ENCODE peak calls at places on chromosomes 12 and 14, in nine cellular contexts. One of them, this sample, is unnamed.

GRCh38 chr14:20512139-20512905 is 7.0 kb downstream of the RNASE10 start:
- DNase-seq in NCI-H524: no peak
- DNase-seq in AML-193: no peak
- DNase-seq in NCI-H1694 treated with DMSO at 0.1 percent for 48 hours: no peak
- DNase-seq in activated CD8-positive, alpha-beta memory T cell treated with anti-CD3 and anti-CD28 coated beads for 1 hour: no peak
- DNase-seq in Ammon's horn: no peak
- DNase-seq in GM20000: no peak
- DNase-seq in astrocyte of the spinal cord: no peak
- DNase-seq in Daoy: no peak
- DNase-seq in this sample: no peak

GRCh38 chr12:50006754-50007442 is 18.4 kb downstream of the RACGAP1 start:
- DNase-seq in GM20000: no peak
- DNase-seq in Ammon's horn: no peak
- DNase-seq in NCI-H524: peak; percentile 96
- DNase-seq in Daoy: no peak
- DNase-seq in activated CD8-positive, alpha-beta memory T cell treated with anti-CD3 and anti-CD28 coated beads for 1 hour: no peak
- DNase-seq in astrocyte of the spinal cord: no peak
- DNase-seq in AML-193: no peak
- DNase-seq in NCI-H1694 treated with DMSO at 0.1 percent for 48 hours: peak; percentile 69
- DNase-seq in this sample: no peak

GRCh38 chr14:105470812-105471771 is 3.5 kb upstream of the CRIP2 start:
- DNase-seq in activated CD8-positive, alpha-beta memory T cell treated with anti-CD3 and anti-CD28 coated beads for 1 hour: no peak
- DNase-seq in GM20000: no peak
- DNase-seq in Ammon's horn: no peak
- DNase-seq in AML-193: no peak
- DNase-seq in NCI-H1694 treated with DMSO at 0.1 percent for 48 hours: peak; percentile 61
- DNase-seq in Daoy: no peak
- DNase-seq in astrocyte of the spinal cord: peak; percentile 25
- DNase-seq in NCI-H524: no peak
- DNase-seq in this sample: no peak

GRCh38 chr12:7144414-7145120 is 14.4 kb downstream of the CLSTN3 start:
- DNase-seq in Daoy: no peak
- DNase-seq in activated CD8-positive, alpha-beta memory T cell treated with anti-CD3 and anti-CD28 coated beads for 1 hour: no peak
- DNase-seq in AML-193: peak; percentile 38
- DNase-seq in astrocyte of the spinal cord: peak; percentile 29
- DNase-seq in Ammon's horn: no peak
- DNase-seq in NCI-H1694 treated with DMSO at 0.1 percent for 48 hours: peak; percentile 70
- DNase-seq in GM20000: peak; percentile 49
- DNase-seq in NCI-H524: peak; percentile 60
- DNase-seq in this sample: peak; percentile 65

GRCh38 chr12:15633201-15633600 is 156.0 kb downstream of the EPS8 start:
- DNase-seq in astrocyte of the spinal cord: no peak
- DNase-seq in NCI-H1694 treated with DMSO at 0.1 percent for 48 hours: no peak
- DNase-seq in activated CD8-positive, alpha-beta memory T cell treated with anti-CD3 and anti-CD28 coated beads for 1 hour: no peak
- DNase-seq in GM20000: no peak
- DNase-seq in AML-193: no peak
- DNase-seq in NCI-H524: no peak
- DNase-seq in Daoy: no peak
- DNase-seq in Ammon's horn: no peak
- DNase-seq in this sample: no peak

GRCh38 chr14:34003691-34004090 is 52.8 kb upstream of the EGLN3 start:
- DNase-seq in Daoy: no peak
- DNase-seq in astrocyte of the spinal cord: no peak
- DNase-seq in GM20000: no peak
- DNase-seq in NCI-H1694 treated with DMSO at 0.1 percent for 48 hours: no peak
- DNase-seq in AML-193: no peak
- DNase-seq in Ammon's horn: no peak
- DNase-seq in NCI-H524: peak; percentile 31
- DNase-seq in activated CD8-positive, alpha-beta memory T cell treated with anti-CD3 and anti-CD28 coated beads for 1 hour: no peak
- DNase-seq in this sample: no peak

GRCh38 chr14:53696217-53696965 is 260.2 kb downstream of the BMP4 start:
- DNase-seq in astrocyte of the spinal cord: no peak
- DNase-seq in AML-193: no peak
- DNase-seq in activated CD8-positive, alpha-beta memory T cell treated with anti-CD3 and anti-CD28 coated beads for 1 hour: no peak
- DNase-seq in GM20000: no peak
- DNase-seq in NCI-H524: peak; percentile 11
- DNase-seq in Ammon's horn: no peak
- DNase-seq in NCI-H1694 treated with DMSO at 0.1 percent for 48 hours: peak; percentile 24
- DNase-seq in Daoy: peak; percentile 8
- DNase-seq in this sample: no peak

GRCh38 chr12:22692964-22693555 is 68.1 kb downstream of the ETNK1 start:
- DNase-seq in GM20000: no peak
- DNase-seq in activated CD8-positive, alpha-beta memory T cell treated with anti-CD3 and anti-CD28 coated beads for 1 hour: no peak
- DNase-seq in Ammon's horn: no peak
- DNase-seq in AML-193: no peak
- DNase-seq in NCI-H524: no peak
- DNase-seq in astrocyte of the spinal cord: no peak
- DNase-seq in NCI-H1694 treated with DMSO at 0.1 percent for 48 hours: no peak
- DNase-seq in Daoy: no peak
- DNase-seq in this sample: no peak

GRCh38 chr12:54282949-54283593 is 2.5 kb downstream of the HNRNPA1 start:
- DNase-seq in activated CD8-positive, alpha-beta memory T cell treated with anti-CD3 and anti-CD28 coated beads for 1 hour: no peak
- DNase-seq in NCI-H1694 treated with DMSO at 0.1 percent for 48 hours: no peak
- DNase-seq in Ammon's horn: no peak
- DNase-seq in AML-193: no peak
- DNase-seq in astrocyte of the spinal cord: no peak
- DNase-seq in GM20000: no peak
- DNase-seq in NCI-H524: no peak
- DNase-seq in Daoy: no peak
- DNase-seq in this sample: no peak

GRCh38 chr12:47883663-47884195 is 21.1 kb downstream of the VDR start:
- DNase-seq in Ammon's horn: no peak
- DNase-seq in NCI-H1694 treated with DMSO at 0.1 percent for 48 hours: no peak
- DNase-seq in astrocyte of the spinal cord: no peak
- DNase-seq in GM20000: no peak
- DNase-seq in activated CD8-positive, alpha-beta memory T cell treated with anti-CD3 and anti-CD28 coated beads for 1 hour: no peak
- DNase-seq in NCI-H524: no peak
- DNase-seq in Daoy: no peak
- DNase-seq in AML-193: no peak
- DNase-seq in this sample: no peak

GRCh38 chr12:132523576-132524331 is 33.8 kb downstream of the FBRSL1 start:
- DNase-seq in Daoy: peak; percentile 59
- DNase-seq in Ammon's horn: peak; percentile 77
- DNase-seq in NCI-H524: peak; percentile 52
- DNase-seq in GM20000: peak; percentile 94
- DNase-seq in activated CD8-positive, alpha-beta memory T cell treated with anti-CD3 and anti-CD28 coated beads for 1 hour: peak; percentile 54
- DNase-seq in NCI-H1694 treated with DMSO at 0.1 percent for 48 hours: peak; percentile 12
- DNase-seq in AML-193: peak; percentile 15
- DNase-seq in astrocyte of the spinal cord: peak; percentile 15
- DNase-seq in this sample: peak; percentile 86

GRCh38 chr12:32063796-32064195 is 42.9 kb upstream of the BICD1 start:
- DNase-seq in AML-193: no peak
- DNase-seq in NCI-H1694 treated with DMSO at 0.1 percent for 48 hours: no peak
- DNase-seq in activated CD8-positive, alpha-beta memory T cell treated with anti-CD3 and anti-CD28 coated beads for 1 hour: no peak
- DNase-seq in astrocyte of the spinal cord: no peak
- DNase-seq in GM20000: no peak
- DNase-seq in Daoy: no peak
- DNase-seq in Ammon's horn: no peak
- DNase-seq in NCI-H524: no peak
- DNase-seq in this sample: no peak

GRCh38 chr14:67436006-67436866 is 24.3 kb upstream of the PLEK2 start:
- DNase-seq in GM20000: no peak
- DNase-seq in NCI-H524: peak; percentile 97
- DNase-seq in AML-193: no peak
- DNase-seq in NCI-H1694 treated with DMSO at 0.1 percent for 48 hours: no peak
- DNase-seq in Daoy: no peak
- DNase-seq in astrocyte of the spinal cord: no peak
- DNase-seq in Ammon's horn: peak; percentile 52
- DNase-seq in activated CD8-positive, alpha-beta memory T cell treated with anti-CD3 and anti-CD28 coated beads for 1 hour: no peak
- DNase-seq in this sample: no peak

GRCh38 chr14:30355431-30355913 is 203.5 kb upstream of the G2E3 start:
- DNase-seq in Ammon's horn: no peak
- DNase-seq in NCI-H524: peak; percentile 54
- DNase-seq in NCI-H1694 treated with DMSO at 0.1 percent for 48 hours: no peak
- DNase-seq in AML-193: no peak
- DNase-seq in Daoy: peak; percentile 26
- DNase-seq in GM20000: peak; percentile 23
- DNase-seq in astrocyte of the spinal cord: no peak
- DNase-seq in activated CD8-positive, alpha-beta memory T cell treated with anti-CD3 and anti-CD28 coated beads for 1 hour: no peak
- DNase-seq in this sample: no peak

GRCh38 chr14:91170504-91171121 is 56.7 kb downstream of the DGLUCY start:
- DNase-seq in Daoy: no peak
- DNase-seq in activated CD8-positive, alpha-beta memory T cell treated with anti-CD3 and anti-CD28 coated beads for 1 hour: no peak
- DNase-seq in astrocyte of the spinal cord: peak; percentile 22
- DNase-seq in Ammon's horn: peak; percentile 69
- DNase-seq in NCI-H1694 treated with DMSO at 0.1 percent for 48 hours: peak; percentile 63
- DNase-seq in NCI-H524: no peak
- DNase-seq in AML-193: no peak
- DNase-seq in GM20000: no peak
- DNase-seq in this sample: peak; percentile 70

GRCh38 chr14:43981135-43981787 is 525.8 kb downstream of the FSCB start:
- DNase-seq in AML-193: no peak
- DNase-seq in Daoy: no peak
- DNase-seq in GM20000: no peak
- DNase-seq in NCI-H1694 treated with DMSO at 0.1 percent for 48 hours: no peak
- DNase-seq in Ammon's horn: no peak
- DNase-seq in NCI-H524: no peak
- DNase-seq in activated CD8-positive, alpha-beta memory T cell treated with anti-CD3 and anti-CD28 coated beads for 1 hour: no peak
- DNase-seq in astrocyte of the spinal cord: no peak
- DNase-seq in this sample: no peak

GRCh38 chr14:90533591-90534021 is 136.8 kb downstream of the CALM1 start:
- DNase-seq in GM20000: no peak
- DNase-seq in NCI-H1694 treated with DMSO at 0.1 percent for 48 hours: no peak
- DNase-seq in activated CD8-positive, alpha-beta memory T cell treated with anti-CD3 and anti-CD28 coated beads for 1 hour: no peak
- DNase-seq in astrocyte of the spinal cord: no peak
- DNase-seq in Ammon's horn: no peak
- DNase-seq in NCI-H524: no peak
- DNase-seq in AML-193: no peak
- DNase-seq in Daoy: no peak
- DNase-seq in this sample: no peak

GRCh38 chr14:22555573-22556011 is 33.4 kb downstream of the DAD1 start:
- DNase-seq in NCI-H1694 treated with DMSO at 0.1 percent for 48 hours: no peak
- DNase-seq in GM20000: no peak
- DNase-seq in Daoy: peak; percentile 86
- DNase-seq in activated CD8-positive, alpha-beta memory T cell treated with anti-CD3 and anti-CD28 coated beads for 1 hour: no peak
- DNase-seq in Ammon's horn: no peak
- DNase-seq in astrocyte of the spinal cord: no peak
- DNase-seq in AML-193: no peak
- DNase-seq in NCI-H524: no peak
- DNase-seq in this sample: no peak

GRCh38 chr12:50984899-50985298 is 32.6 kb downstream of the HIGD1C start:
- DNase-seq in Ammon's horn: no peak
- DNase-seq in GM20000: no peak
- DNase-seq in activated CD8-positive, alpha-beta memory T cell treated with anti-CD3 and anti-CD28 coated beads for 1 hour: no peak
- DNase-seq in Daoy: no peak
- DNase-seq in astrocyte of the spinal cord: peak; percentile 29
- DNase-seq in NCI-H524: no peak
- DNase-seq in NCI-H1694 treated with DMSO at 0.1 percent for 48 hours: no peak
- DNase-seq in AML-193: no peak
- DNase-seq in this sample: no peak

GRCh38 chr12:21416611-21417121 is 20.8 kb upstream of the PYROXD1 start:
- DNase-seq in NCI-H524: no peak
- DNase-seq in NCI-H1694 treated with DMSO at 0.1 percent for 48 hours: no peak
- DNase-seq in Ammon's horn: no peak
- DNase-seq in GM20000: no peak
- DNase-seq in astrocyte of the spinal cord: peak; percentile 48
- DNase-seq in Daoy: no peak
- DNase-seq in AML-193: no peak
- DNase-seq in activated CD8-positive, alpha-beta memory T cell treated with anti-CD3 and anti-CD28 coated beads for 1 hour: no peak
- DNase-seq in this sample: no peak

GRCh38 chr14:102215071-102215470 is 75.4 kb downstream of the WDR20 start:
- DNase-seq in GM20000: no peak
- DNase-seq in Ammon's horn: peak; percentile 92
- DNase-seq in Daoy: no peak
- DNase-seq in astrocyte of the spinal cord: peak; percentile 78
- DNase-seq in NCI-H524: no peak
- DNase-seq in NCI-H1694 treated with DMSO at 0.1 percent for 48 hours: no peak
- DNase-seq in AML-193: no peak
- DNase-seq in activated CD8-positive, alpha-beta memory T cell treated with anti-CD3 and anti-CD28 coated beads for 1 hour: no peak
- DNase-seq in this sample: peak; percentile 52

GRCh38 chr12:104957388-104958008 is 592 bp downstream of the SLC41A2 start:
- DNase-seq in NCI-H524: peak; percentile 53
- DNase-seq in NCI-H1694 treated with DMSO at 0.1 percent for 48 hours: no peak
- DNase-seq in astrocyte of the spinal cord: no peak
- DNase-seq in Daoy: peak; percentile 44
- DNase-seq in activated CD8-positive, alpha-beta memory T cell treated with anti-CD3 and anti-CD28 coated beads for 1 hour: peak; percentile 20
- DNase-seq in AML-193: no peak
- DNase-seq in GM20000: no peak
- DNase-seq in Ammon's horn: peak; percentile 40
- DNase-seq in this sample: no peak

GRCh38 chr14:36580856-36581831 is 1.3 kb downstream of the NKX2-8 start:
- DNase-seq in GM20000: peak; percentile 52
- DNase-seq in NCI-H524: peak; percentile 82
- DNase-seq in NCI-H1694 treated with DMSO at 0.1 percent for 48 hours: peak; percentile 18
- DNase-seq in AML-193: no peak
- DNase-seq in Daoy: peak; percentile 70
- DNase-seq in activated CD8-positive, alpha-beta memory T cell treated with anti-CD3 and anti-CD28 coated beads for 1 hour: no peak
- DNase-seq in Ammon's horn: no peak
- DNase-seq in astrocyte of the spinal cord: peak; percentile 38
- DNase-seq in this sample: no peak

GRCh38 chr12:67925077-67925476 is 64.2 kb upstream of the IFNG-AS1 start:
- DNase-seq in Daoy: no peak
- DNase-seq in AML-193: no peak
- DNase-seq in astrocyte of the spinal cord: no peak
- DNase-seq in NCI-H524: no peak
- DNase-seq in GM20000: no peak
- DNase-seq in Ammon's horn: no peak
- DNase-seq in activated CD8-positive, alpha-beta memory T cell treated with anti-CD3 and anti-CD28 coated beads for 1 hour: no peak
- DNase-seq in NCI-H1694 treated with DMSO at 0.1 percent for 48 hours: no peak
- DNase-seq in this sample: no peak

GRCh38 chr12:31922341-31923062 is 36.7 kb upstream of the RESF1 start:
- DNase-seq in activated CD8-positive, alpha-beta memory T cell treated with anti-CD3 and anti-CD28 coated beads for 1 hour: no peak
- DNase-seq in Ammon's horn: no peak
- DNase-seq in Daoy: peak; percentile 49
- DNase-seq in NCI-H1694 treated with DMSO at 0.1 percent for 48 hours: no peak
- DNase-seq in GM20000: no peak
- DNase-seq in astrocyte of the spinal cord: peak; percentile 41
- DNase-seq in AML-193: no peak
- DNase-seq in NCI-H524: no peak
- DNase-seq in this sample: no peak

GRCh38 chr14:74907744-74908143 is 15.3 kb downstream of the RPS6KL1 start:
- DNase-seq in activated CD8-positive, alpha-beta memory T cell treated with anti-CD3 and anti-CD28 coated beads for 1 hour: no peak
- DNase-seq in AML-193: no peak
- DNase-seq in GM20000: no peak
- DNase-seq in Daoy: no peak
- DNase-seq in Ammon's horn: no peak
- DNase-seq in astrocyte of the spinal cord: no peak
- DNase-seq in NCI-H524: no peak
- DNase-seq in NCI-H1694 treated with DMSO at 0.1 percent for 48 hours: peak; percentile 71
- DNase-seq in this sample: no peak

GRCh38 chr12:105485321-105485910 is 154.9 kb downstream of the C12orf75 start:
- DNase-seq in Daoy: peak; percentile 86
- DNase-seq in GM20000: no peak
- DNase-seq in AML-193: no peak
- DNase-seq in NCI-H1694 treated with DMSO at 0.1 percent for 48 hours: no peak
- DNase-seq in NCI-H524: no peak
- DNase-seq in Ammon's horn: no peak
- DNase-seq in astrocyte of the spinal cord: peak; percentile 66
- DNase-seq in activated CD8-positive, alpha-beta memory T cell treated with anti-CD3 and anti-CD28 coated beads for 1 hour: no peak
- DNase-seq in this sample: no peak

GRCh38 chr14:34081126-34081575 is 130.3 kb upstream of the EGLN3 start:
- DNase-seq in activated CD8-positive, alpha-beta memory T cell treated with anti-CD3 and anti-CD28 coated beads for 1 hour: no peak
- DNase-seq in NCI-H1694 treated with DMSO at 0.1 percent for 48 hours: peak; percentile 27
- DNase-seq in Daoy: peak; percentile 62
- DNase-seq in Ammon's horn: no peak
- DNase-seq in NCI-H524: no peak
- DNase-seq in AML-193: no peak
- DNase-seq in astrocyte of the spinal cord: peak; percentile 65
- DNase-seq in GM20000: no peak
- DNase-seq in this sample: no peak

GRCh38 chr14:79278798-79279644 is 932.3 kb downstream of the DIO2 start:
- DNase-seq in activated CD8-positive, alpha-beta memory T cell treated with anti-CD3 and anti-CD28 coated beads for 1 hour: no peak
- DNase-seq in GM20000: peak; percentile 13
- DNase-seq in Daoy: peak; percentile 69
- DNase-seq in AML-193: no peak
- DNase-seq in Ammon's horn: peak; percentile 80
- DNase-seq in NCI-H524: peak; percentile 98
- DNase-seq in astrocyte of the spinal cord: peak; percentile 91
- DNase-seq in NCI-H1694 treated with DMSO at 0.1 percent for 48 hours: peak; percentile 99
- DNase-seq in this sample: peak; percentile 78

GRCh38 chr12:132827763-132828703 is 636 bp downstream of the GOLGA3 start:
- DNase-seq in NCI-H524: no peak
- DNase-seq in activated CD8-positive, alpha-beta memory T cell treated with anti-CD3 and anti-CD28 coated beads for 1 hour: no peak
- DNase-seq in NCI-H1694 treated with DMSO at 0.1 percent for 48 hours: no peak
- DNase-seq in AML-193: no peak
- DNase-seq in Ammon's horn: no peak
- DNase-seq in astrocyte of the spinal cord: peak; percentile 80
- DNase-seq in GM20000: peak; percentile 59
- DNase-seq in Daoy: peak; percentile 76
- DNase-seq in this sample: peak; percentile 65

GRCh38 chr12:62722971-62723680 is 211.8 kb downstream of the PPM1H start:
- DNase-seq in GM20000: no peak
- DNase-seq in activated CD8-positive, alpha-beta memory T cell treated with anti-CD3 and anti-CD28 coated beads for 1 hour: no peak
- DNase-seq in NCI-H524: no peak
- DNase-seq in AML-193: no peak
- DNase-seq in Daoy: peak; percentile 56
- DNase-seq in astrocyte of the spinal cord: no peak
- DNase-seq in NCI-H1694 treated with DMSO at 0.1 percent for 48 hours: peak; percentile 65
- DNase-seq in Ammon's horn: no peak
- DNase-seq in this sample: no peak

This sample was measured in sciatic nerve.